ENCODE peak calls at places on chromosome 15, in seven cellular contexts. H, P, S, Z, F, J and O are unnamed samples.

GRCh38 chr15:48475600-48476395 is 144.6 kb downstream of the DUT start:
- DNase-seq in H (no peak), P (no peak), S (no peak), Z (no peak), F (no peak), J (no peak), O (no peak)

GRCh38 chr15:66287461-66288055 is 5.8 kb upstream of the DIS3L start:
- DNase-seq in H (no peak), P (peak), S (peak), Z (no peak), F (no peak), J (no peak), O (peak)

GRCh38 chr15:70093481-70094309 is 4.0 kb downstream of the TLE3 start:
- DNase-seq in H (no peak), P (no peak), S (no peak), Z (no peak), F (no peak), J (no peak), O (peak)

GRCh38 chr15:74253276-74253921 is 17.3 kb downstream of the CCDC33 start:
- DNase-seq in H (no peak), P (no peak), S (no peak), Z (no peak), F (no peak), J (no peak), O (no peak)

GRCh38 chr15:60937278-60937677 is 291.8 kb downstream of the RORA start:
- DNase-seq in H (no peak), P (no peak), S (no peak), Z (no peak), F (no peak), J (no peak), O (no peak)

GRCh38 chr15:28935316-28935715 is 49.5 kb downstream of the APBA2 start:
- DNase-seq in H (peak), P (no peak), S (peak), Z (no peak), F (no peak), J (no peak), O (no peak)

GRCh38 chr15:73803806-73804205 is 50.7 kb upstream of the INSYN1 start:
- DNase-seq in H (no peak), P (no peak), S (no peak), Z (no peak), F (no peak), J (no peak), O (no peak)

GRCh38 chr15:38041576-38041975 is 107.1 kb downstream of the TMCO5A start:
- DNase-seq in H (no peak), P (no peak), S (no peak), Z (no peak), F (no peak), J (no peak), O (no peak)

GRCh38 chr15:34809186-34809585 is 13.8 kb upstream of the ACTC1 start:
- DNase-seq in H (no peak), P (no peak), S (no peak), Z (no peak), F (no peak), J (no peak), O (no peak)

GRCh38 chr15:22918056-22918455 is 62.1 kb downstream of the CYFIP1 start:
- DNase-seq in H (no peak), P (no peak), S (no peak), Z (peak), F (no peak), J (no peak), O (no peak)

GRCh38 chr15:60076582-60077263 is 72.6 kb downstream of the FOXB1 start:
- DNase-seq in H (no peak), P (no peak), S (no peak), Z (no peak), F (no peak), J (no peak), O (no peak)

GRCh38 chr15:95895510-95895909 is 435.0 kb upstream of the NR2F2 start:
- DNase-seq in H (no peak), P (no peak), S (no peak), Z (no peak), F (no peak), J (no peak), O (peak)

GRCh38 chr15:80467311-80467714 is 63.1 kb downstream of the ARNT2 start:
- DNase-seq in H (no peak), P (no peak), S (no peak), Z (no peak), F (no peak), J (no peak), O (no peak)

GRCh38 chr15:85556618-85556895 is 176.2 kb downstream of the AKAP13 start:
- DNase-seq in H (no peak), P (no peak), S (no peak), Z (no peak), F (no peak), J (no peak), O (no peak)

GRCh38 chr15:22227961-22228762 is 147.8 kb downstream of the OR4M2 start:
- DNase-seq in H (no peak), P (no peak), S (no peak), Z (no peak), F (no peak), J (no peak), O (no peak)

DNA sequence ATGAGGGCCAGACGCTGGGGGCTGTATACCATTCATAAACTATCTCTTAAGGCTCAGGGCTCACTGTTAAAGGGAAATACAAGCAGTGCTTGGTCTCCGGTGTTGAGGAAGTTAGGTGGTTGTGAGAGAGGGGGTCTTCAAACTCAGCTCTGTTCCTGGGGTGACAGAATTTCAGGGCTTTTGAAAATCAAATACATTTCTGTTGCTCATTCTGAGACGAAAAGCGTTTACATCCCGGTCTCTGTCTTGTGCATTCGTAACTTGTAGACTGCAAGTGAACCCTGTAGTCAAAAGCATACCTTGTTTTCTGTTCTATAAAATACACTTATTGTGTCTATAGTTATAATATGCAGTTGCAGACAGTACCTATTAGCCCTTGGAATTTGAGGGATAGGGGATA is 1.7 kb downstream of the SLCO3A1 start:
- DNase-seq in H (no peak), P (no peak), S (no peak), Z (no peak), F (no peak), J (no peak), O (no peak)
- TF ChIP-seq JUND in H (no peak), P (no peak), S (no peak), Z (no peak), F (no peak), J (no peak), O (no peak)

DNA sequence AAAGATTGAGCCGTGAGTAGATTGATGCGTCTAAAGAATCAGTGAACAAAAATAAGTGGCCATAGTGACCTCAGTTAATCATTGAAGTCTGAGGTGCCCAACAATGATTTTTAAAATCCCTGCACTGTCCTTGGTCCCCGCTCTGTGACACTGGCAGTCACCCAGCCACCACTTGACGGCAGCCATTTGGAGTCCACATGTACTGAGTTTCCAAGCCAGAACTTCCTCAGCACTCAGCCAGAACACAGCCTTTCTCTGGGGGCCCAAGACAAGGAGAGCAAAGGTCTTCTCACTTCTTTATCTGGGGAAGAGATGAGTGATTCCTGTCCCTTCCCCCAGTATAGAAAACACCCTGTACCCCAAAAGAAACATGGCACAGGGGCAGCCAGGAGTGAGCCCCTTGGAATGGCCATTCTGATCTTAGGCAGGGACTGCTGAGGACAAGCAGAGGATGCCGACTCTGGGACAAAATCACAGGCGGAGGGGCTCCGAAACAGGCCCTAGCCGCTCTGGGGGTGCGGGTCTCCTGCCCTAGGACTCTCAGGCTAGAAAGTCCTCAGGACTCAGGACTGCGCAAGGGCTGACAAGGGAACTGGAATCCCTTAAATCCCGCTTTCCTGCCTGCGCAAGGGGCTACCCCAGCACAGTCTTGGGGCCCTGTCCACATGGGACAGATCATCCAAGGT is 12.7 kb downstream of the PAK6 start:
- DNase-seq in H (no peak), P (no peak), S (no peak), Z (no peak), F (no peak), J (no peak), O (no peak)
- TF ChIP-seq JUND in H (no peak), P (no peak), S (no peak), Z (no peak), F (no peak), J (no peak), O (no peak)

GRCh38 chr15:63597033-63597790 is at the start of gene FBXL22:
- DNase-seq in H (no peak), P (no peak), S (no peak), Z (no peak), F (no peak), J (no peak), O (no peak)
- TF ChIP-seq JUND in H (no peak), P (no peak), S (no peak), Z (no peak), F (no peak), J (no peak), O (no peak)

DNA sequence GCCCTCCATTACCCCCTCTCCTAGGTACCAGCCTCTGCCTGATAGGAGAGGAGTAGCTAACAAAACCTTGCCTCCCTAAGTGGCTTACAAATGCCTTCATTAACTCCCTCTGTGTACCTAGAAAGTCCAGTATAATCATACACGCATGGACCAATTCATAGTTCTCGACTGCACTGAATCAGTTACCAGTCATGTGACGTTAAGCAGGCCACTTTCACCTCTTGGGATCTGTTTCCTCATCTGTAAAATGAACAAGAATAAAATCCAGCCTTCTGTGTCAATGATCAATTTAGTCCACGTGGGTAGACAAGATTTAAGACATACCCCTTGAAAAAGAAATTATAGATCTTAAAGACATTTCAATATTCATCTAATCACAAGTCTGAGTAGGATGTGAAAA is 72.2 kb downstream of the TRIM69 start:
- DNase-seq in H (no peak), P (no peak), S (no peak), Z (no peak), F (no peak), J (no peak), O (no peak)
- TF ChIP-seq JUND in H (no peak), P (no peak), S (no peak), Z (no peak), F (no peak), J (no peak), O (no peak)

GRCh38 chr15:99408236-99409096 is 157.2 kb downstream of the LRRC28 start:
- DNase-seq in H (no peak), P (peak), S (no peak), Z (no peak), F (no peak), J (no peak), O (no peak)
- TF ChIP-seq JUND in H (no peak), P (no peak), S (no peak), Z (no peak), F (no peak), J (no peak), O (no peak)

DNA sequence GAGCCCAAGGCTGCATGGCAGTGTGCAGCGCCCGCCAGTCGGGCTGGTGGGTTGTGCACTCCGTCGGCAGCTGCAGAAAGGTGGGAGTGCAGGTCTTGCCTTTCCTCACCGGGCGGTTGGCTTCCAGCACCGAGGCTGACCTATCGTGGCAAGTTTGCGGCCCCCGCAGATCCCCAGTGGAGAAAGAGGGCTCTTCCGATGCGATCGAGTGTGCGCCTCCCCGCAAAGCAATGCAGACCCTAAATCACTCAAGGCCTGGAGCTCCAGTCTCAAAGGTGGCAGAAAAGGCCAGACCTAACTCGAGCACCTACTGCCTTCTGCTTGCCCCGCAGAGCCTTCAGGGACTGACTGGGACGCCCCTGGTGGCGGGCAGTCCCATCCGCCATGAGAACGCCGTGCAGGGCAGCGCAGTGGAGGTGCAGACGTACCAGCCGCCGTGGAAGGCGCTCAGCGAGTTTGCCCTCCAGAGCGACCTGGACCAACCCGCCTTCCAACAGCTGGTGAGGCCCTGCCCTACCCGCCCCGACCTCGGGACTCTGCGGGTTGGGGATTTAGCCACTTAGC is 4.3 kb downstream of the ISL2 start:
- DNase-seq in H (no peak), P (no peak), S (no peak), Z (no peak), F (no peak), J (no peak), O (no peak)
- TF ChIP-seq JUND in H (no peak), P (no peak), S (no peak), Z (no peak), F (no peak), J (no peak), O (no peak)

GRCh38 chr15:78129098-78130011 is 1.9 kb downstream of the CIB2 start:
- DNase-seq in H (no peak), P (no peak), S (no peak), Z (no peak), F (no peak), J (no peak), O (no peak)
- TF ChIP-seq JUND in H (no peak), P (no peak), S (no peak), Z (no peak), F (no peak), J (no peak), O (no peak)

GRCh38 chr15:77986891-77987764 is 90.4 kb downstream of the TBC1D2B start:
- DNase-seq in H (no peak), P (no peak), S (no peak), Z (no peak), F (no peak), J (no peak), O (no peak)
- TF ChIP-seq JUND in H (no peak), P (no peak), S (no peak), Z (no peak), F (no peak), J (no peak), O (no peak)

GRCh38 chr15:42387603-42388002 is 28.3 kb downstream of the CAPN3 start:
- DNase-seq in H (no peak), P (no peak), S (no peak), Z (no peak), F (no peak), J (no peak), O (no peak)

GRCh38 chr15:42394131-42394530 is 34.8 kb downstream of the CAPN3 start:
- DNase-seq in H (no peak), P (no peak), S (no peak), Z (no peak), F (no peak), J (no peak), O (no peak)

DNA sequence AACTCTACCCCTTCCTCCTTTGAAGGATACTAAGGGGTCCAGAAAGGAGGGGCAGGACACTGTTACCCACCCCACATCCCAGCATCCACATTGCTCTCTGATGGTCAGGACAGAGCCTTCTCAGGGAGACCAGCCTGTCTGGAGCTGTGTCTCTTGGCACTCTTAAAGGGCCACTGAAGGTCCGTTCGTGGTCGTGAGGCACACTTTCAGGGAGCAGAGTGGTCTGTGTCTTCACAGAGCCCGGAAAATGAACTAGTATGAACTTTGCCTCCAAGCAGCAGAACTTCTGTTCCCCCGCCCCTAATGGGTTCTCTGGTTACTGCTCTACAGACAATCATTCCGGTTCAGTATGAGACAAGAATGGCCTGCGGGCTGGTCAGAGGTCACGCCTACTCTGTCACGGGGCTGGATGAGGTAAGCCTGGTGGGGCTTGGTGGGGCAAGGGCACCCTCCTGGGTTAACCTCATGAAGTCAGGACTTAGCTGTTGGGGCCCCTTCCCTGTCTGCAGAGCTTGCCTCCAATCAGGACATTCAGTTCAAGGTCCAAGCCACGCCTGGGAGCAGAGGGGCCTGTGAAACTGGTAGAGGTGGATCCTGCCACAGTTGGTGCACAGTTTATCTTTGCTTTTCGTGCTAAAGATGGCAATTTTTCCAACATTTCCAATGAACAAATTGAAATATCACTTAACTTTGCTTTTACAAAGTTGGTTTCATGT is 33.2 kb downstream of the CAPN3 start:
- DNase-seq in H (peak), P (no peak), S (no peak), Z (no peak), F (no peak), J (no peak), O (no peak)
- TF ChIP-seq JUND in H (peak), P (no peak), S (no peak), Z (no peak), F (no peak), J (no peak), O (no peak)